ENCODE peak calls at places on chromosomes 16 and 17, in six cellular contexts. L is GM10248, K is uterus, X is lower lobe of right lung, N is GM23338, V is progenitor cell of endocrine pancreas. S is an unnamed sample.

GRCh38 chr17:81064746-81065475 is 30.0 kb downstream of the BAIAP2 start:
- DNase-seq in L (no peak), K (no peak), X (no peak), N (no peak), V (no peak), S (no peak)

GRCh38 chr16:62036807-62037135 is 533 bp upstream of the CDH8 start:
- DNase-seq in L (no peak), K (no peak), X (no peak), N (peak; percentile 50), V (no peak), S (no peak)

GRCh38 chr17:22203208-22203715 is 510.9 kb downstream of the KCNJ18 start:
- DNase-seq in L (no peak), K (no peak), X (no peak), N (no peak), V (no peak), S (no peak)

GRCh38 chr16:51762081-51762995 is 611.3 kb upstream of the SALL1 start:
- DNase-seq in L (peak; percentile 68), K (peak; percentile 79), X (peak; percentile 78), N (peak; percentile 87), V (peak; percentile 75), S (peak; percentile 59)

GRCh38 chr17:80839401-80839800 is 152.2 kb upstream of the CHMP6 start:
- DNase-seq in L (no peak), K (no peak), X (peak; percentile 24), N (no peak), V (no peak), S (no peak)

GRCh38 chr17:43840814-43841213 is 6.2 kb upstream of the CD300LG start:
- DNase-seq in L (no peak), K (no peak), X (no peak), N (peak; percentile 46), V (no peak), S (peak; percentile 51)

GRCh38 chr16:21159281-21159951 is 942 bp downstream of the LDAF1 start:
- DNase-seq in L (peak; percentile 56), K (peak; percentile 38), X (peak; percentile 81), N (peak; percentile 89), V (peak; percentile 21), S (no peak)

GRCh38 chr17:12358477-12358876 is 307.2 kb upstream of the MYOCD start:
- DNase-seq in L (no peak), K (no peak), X (peak; percentile 48), N (no peak), V (no peak), S (no peak)

GRCh38 chr17:62704381-62704971 is 77.0 kb downstream of the MRC2 start:
- DNase-seq in L (no peak), K (peak; percentile 47), X (no peak), N (peak; percentile 74), V (no peak), S (peak; percentile 61)

GRCh38 chr16:50600582-50601283 is 52.5 kb downstream of the NKD1 start:
- DNase-seq in L (no peak), K (no peak), X (peak; percentile 33), N (no peak), V (no peak), S (no peak)

GRCh38 chr16:17518441-17518840 is 47.7 kb upstream of the XYLT1 start:
- DNase-seq in L (no peak), K (no peak), X (no peak), N (no peak), V (no peak), S (peak; percentile 75)

GRCh38 chr16:71807905-71808592 is 585 bp downstream of the AP1G1 start:
- DNase-seq in L (peak; percentile 59), K (peak; percentile 26), X (no peak), N (peak; percentile 32), V (no peak), S (peak; percentile 42)

GRCh38 chr16:70706948-70707465 is 21.2 kb upstream of the MTSS2 start:
- DNase-seq in L (no peak), K (peak; percentile 95), X (no peak), N (no peak), V (no peak), S (peak; percentile 96)

S was measured in EL.